ENCODE peak calls at places on chromosomes 12 and 14, in nine cellular contexts. X, F, B, D, G, Z, L, I and J are unnamed samples.

GRCh38 chr12:132443091-132443490 is 46.9 kb upstream of the FBRSL1 start:
- DNase-seq in F (no peak), L (no peak), I (no peak), Z (no peak), G (no peak), D (no peak), X (no peak), B (no peak), J (no peak)

GRCh38 chr12:65656904-65657351 is 167.4 kb upstream of the HMGA2 start:
- DNase-seq in G (no peak), D (no peak), X (no peak), I (no peak), F (no peak), B (no peak), Z (no peak), L (no peak), J (no peak)

GRCh38 chr14:72633551-72633950 is 260.4 kb downstream of the DPF3 start:
- DNase-seq in I (no peak), G (no peak), D (no peak), X (no peak), B (no peak), Z (no peak), F (no peak), L (no peak), J (no peak)

GRCh38 chr14:68819260-68819691 is 26.4 kb upstream of the ZFP36L1 start:
- DNase-seq in F (no peak), B (peak), Z (no peak), G (no peak), X (peak), L (no peak), I (no peak), D (no peak), J (no peak)

GRCh38 chr14:42214981-42215491 is 608.4 kb downstream of the LRFN5 start:
- DNase-seq in Z (no peak), D (peak), L (no peak), G (no peak), X (no peak), I (no peak), F (no peak), B (no peak), J (no peak)

GRCh38 chr12:108193922-108194321 is 64.8 kb downstream of the WSCD2 start:
- DNase-seq in Z (no peak), F (no peak), D (peak), L (no peak), G (peak), B (no peak), I (no peak), X (peak), J (no peak)

GRCh38 chr12:15131462-15131861 is 89.8 kb downstream of the RERG start:
- DNase-seq in D (no peak), X (no peak), Z (no peak), B (no peak), L (no peak), I (no peak), F (no peak), G (no peak), J (no peak)

GRCh38 chr12:12817611-12818010 is 4.5 kb downstream of the DDX47 start:
- DNase-seq in G (no peak), I (no peak), D (no peak), B (no peak), F (no peak), L (no peak), X (no peak), Z (no peak), J (no peak)

GRCh38 chr12:12992418-12993175 is 7.5 kb downstream of the HEBP1 start:
- DNase-seq in I (no peak), G (no peak), Z (peak), F (no peak), X (no peak), L (no peak), B (no peak), D (no peak), J (no peak)

GRCh38 chr12:95673576-95673975 is 117.0 kb downstream of the NTN4 start:
- DNase-seq in Z (no peak), I (no peak), F (no peak), G (no peak), B (no peak), D (no peak), L (no peak), X (no peak), J (no peak)

GRCh38 chr12:31749024-31749704 is 20.3 kb upstream of the AMN1 start:
- DNase-seq in I (peak), D (no peak), G (no peak), X (peak), B (peak), F (peak), Z (peak), L (no peak), J (no peak)

GRCh38 chr12:121955258-121956040 is 37.1 kb downstream of the CFAP251 start:
- DNase-seq in G (no peak), B (no peak), F (no peak), Z (no peak), L (no peak), X (no peak), D (no peak), I (no peak), J (no peak)

GRCh38 chr14:53619625-53620324 is 336.9 kb downstream of the BMP4 start:
- DNase-seq in X (no peak), G (no peak), I (no peak), B (peak), F (no peak), L (no peak), Z (no peak), D (no peak), J (no peak)

GRCh38 chr14:100092832-100093231 is 27.6 kb downstream of the EVL start:
- DNase-seq in L (no peak), B (no peak), I (no peak), G (no peak), Z (no peak), X (no peak), D (no peak), F (no peak), J (no peak)

GRCh38 chr12:50287271-50287670 is 4.0 kb upstream of the LIMA1 start:
- DNase-seq in B (no peak), Z (no peak), I (no peak), F (no peak), X (no peak), L (no peak), D (no peak), G (no peak), J (no peak)

GRCh38 chr12:108572166-108572790 is 9.9 kb downstream of the ISCU start:
- DNase-seq in X (no peak), B (no peak), F (no peak), I (no peak), G (no peak), Z (no peak), D (no peak), L (no peak), J (peak)

GRCh38 chr12:50110762-50111416 is 1.1 kb upstream of the COX14 start:
- DNase-seq in B (peak), G (no peak), D (peak), L (no peak), F (no peak), X (no peak), I (peak), Z (peak), J (no peak)

GRCh38 chr14:89619616-89620273 is 202.7 kb upstream of the FOXN3 start:
- DNase-seq in B (no peak), X (no peak), F (no peak), D (no peak), G (no peak), L (no peak), Z (no peak), I (no peak), J (no peak)

GRCh38 chr12:46485853-46486252 is 113.3 kb upstream of the SLC38A2 start:
- DNase-seq in L (no peak), B (no peak), X (no peak), D (no peak), F (no peak), G (no peak), Z (no peak), I (no peak), J (no peak)

GRCh38 chr14:65631040-65631439 is 218.5 kb downstream of the FUT8 start:
- DNase-seq in I (no peak), B (no peak), Z (no peak), D (no peak), L (no peak), G (no peak), X (peak), F (no peak), J (no peak)

GRCh38 chr14:51097287-51097686 is 2.4 kb upstream of the TRIM9 start:
- DNase-seq in G (no peak), D (no peak), L (no peak), Z (no peak), B (no peak), F (no peak), I (no peak), X (no peak), J (no peak)

GRCh38 chr14:65281991-65282908 is 130.3 kb upstream of the FUT8 start:
- DNase-seq in G (no peak), D (peak), B (peak), F (no peak), X (no peak), I (peak), L (no peak), Z (no peak), J (no peak)

GRCh38 chr14:20428802-20429201 is 7.2 kb downstream of the KLHL33 start:
- DNase-seq in D (no peak), Z (no peak), B (no peak), I (no peak), F (no peak), L (no peak), X (no peak), G (no peak), J (no peak)

GRCh38 chr14:52706286-52706685 is 714 bp upstream of the PSMC6 start:
- DNase-seq in Z (no peak), L (no peak), G (no peak), F (no peak), I (no peak), X (no peak), D (peak), B (no peak), J (no peak)

GRCh38 chr14:20623798-20624197 is 17.7 kb downstream of the OR6S1 start:
- DNase-seq in I (no peak), B (no peak), D (no peak), G (no peak), X (no peak), L (no peak), F (no peak), Z (no peak), J (no peak)

GRCh38 chr12:5473076-5473475 is 41.2 kb downstream of the NTF3 start:
- DNase-seq in F (no peak), X (no peak), I (no peak), G (no peak), L (no peak), Z (no peak), D (no peak), B (no peak), J (no peak)

GRCh38 chr14:24313912-24314311 is 2.6 kb downstream of the LTB4R start:
- DNase-seq in D (no peak), Z (no peak), B (no peak), X (no peak), L (no peak), G (no peak), F (no peak), I (no peak), J (no peak)

GRCh38 chr14:35385042-35385839 is 19.3 kb downstream of the NFKBIA start:
- DNase-seq in Z (peak), B (peak), X (peak), D (peak), G (no peak), I (peak), L (no peak), F (peak), J (no peak)

GRCh38 chr14:104467641-104468040 is 111.9 kb upstream of the C14orf180 start:
- DNase-seq in D (no peak), I (no peak), B (no peak), X (no peak), Z (no peak), G (peak), L (no peak), F (no peak), J (no peak)

GRCh38 chr14:95043732-95044462 is 113.4 kb downstream of the DICER1 start:
- DNase-seq in X (no peak), Z (peak), F (no peak), G (peak), B (no peak), D (no peak), I (no peak), L (no peak), J (peak)

GRCh38 chr12:39905152-39905551 is 200.7 kb downstream of the SLC2A13 start:
- DNase-seq in B (no peak), D (peak), X (no peak), L (no peak), I (no peak), G (no peak), Z (peak), F (no peak), J (peak)

GRCh38 chr12:12721251-12721689 is 4.1 kb downstream of the CDKN1B start:
- DNase-seq in I (no peak), X (peak), L (no peak), F (no peak), B (no peak), Z (no peak), G (no peak), D (no peak), J (no peak)

GRCh38 chr12:50786498-50787231 is 22.8 kb downstream of the ATF1 start:
- DNase-seq in L (no peak), I (no peak), B (peak), Z (no peak), X (no peak), D (no peak), F (no peak), G (no peak), J (no peak)

GRCh38 chr12:51128905-51129304 is 44.0 kb downstream of the TFCP2 start:
- DNase-seq in D (no peak), F (no peak), L (no peak), G (no peak), I (no peak), B (no peak), X (no peak), Z (no peak), J (no peak)

GRCh38 chr12:131147894-131148293 is 194.2 kb downstream of the ADGRD1 start:
- DNase-seq in L (no peak), B (no peak), X (no peak), G (no peak), F (no peak), D (no peak), I (no peak), Z (peak), J (no peak)

GRCh38 chr14:44887596-44887955 is 74.2 kb downstream of the KLHL28 start:
- DNase-seq in D (no peak), Z (no peak), G (no peak), I (no peak), F (no peak), L (no peak), B (no peak), X (no peak), J (no peak)

GRCh38 chr14:102835959-102836358 is 58.7 kb downstream of the TRAF3 start:
- DNase-seq in Z (no peak), G (no peak), X (no peak), B (no peak), D (no peak), I (no peak), F (no peak), L (no peak), J (no peak)

GRCh38 chr14:22096511-22096890 is 422.9 kb upstream of the OR4E1 start:
- DNase-seq in X (no peak), G (no peak), I (no peak), D (no peak), L (no peak), F (no peak), Z (no peak), B (no peak), J (no peak)

GRCh38 chr12:91984571-91984970 is 161.1 kb downstream of the BTG1 start:
- DNase-seq in X (peak), B (no peak), L (no peak), F (no peak), G (no peak), Z (no peak), D (no peak), I (no peak), J (no peak)

GRCh38 chr12:124539084-124540041 is 28.0 kb downstream of the NCOR2 start:
- DNase-seq in X (no peak), L (no peak), B (no peak), F (no peak), I (no peak), Z (no peak), D (no peak), G (no peak), J (no peak)